ENCODE peak calls at places on chromosomes 16 and 17, in five cellular contexts. E is HepG2, D is GM12878, X is SK-N-SH, K is K562. V is an unnamed sample.

GRCh38 chr17:38800237-38800760 is 943 bp upstream of the PIP4K2B start:
- DNase-seq in E (no peak), D (no peak), X (no peak), K (no peak), V (no peak)

GRCh38 chr16:56513972-56514371 is 5.9 kb downstream of the BBS2 start:
- DNase-seq in E (peak; percentile 80), D (peak; percentile 4), X (peak; percentile 37), K (peak; percentile 50), V (peak; percentile 28)

GRCh38 chr17:45867171-45867570 is 22.5 kb downstream of the SPPL2C start:
- DNase-seq in E (no peak), D (no peak), X (no peak), K (no peak), V (no peak)

GRCh38 chr17:83119987-83120864 is 40.8 kb downstream of the METRNL start:
- DNase-seq in E (no peak), D (peak; percentile 60), X (no peak), K (no peak), V (peak; percentile 93)

GRCh38 chr16:71255721-71256120 is 25.2 kb upstream of the HYDIN start:
- DNase-seq in E (no peak), D (no peak), X (peak; percentile 49), K (no peak), V (no peak)

GRCh38 chr17:31564883-31565297 is 173.4 kb downstream of the RAB11FIP4 start:
- DNase-seq in E (no peak), D (no peak), X (peak; percentile 16), K (no peak), V (no peak)

GRCh38 chr16:88790312-88791150 is 5.5 kb upstream of the PIEZO1 start:
- DNase-seq in E (no peak), D (no peak), X (no peak), K (peak; percentile 77), V (peak; percentile 81)

GRCh38 chr16:88685156-88686061 is 898 bp downstream of the SNAI3 start:
- DNase-seq in E (no peak), D (no peak), X (peak; percentile 79), K (peak; percentile 69), V (no peak)

GRCh38 chr17:78142113-78142861 is 3.9 kb upstream of the C17orf99 start:
- DNase-seq in E (peak; percentile 65), D (no peak), X (no peak), K (no peak), V (no peak)

GRCh38 chr17:63911657-63912100 is 621 bp upstream of the CSHL1 start:
- DNase-seq in E (no peak), D (no peak), X (peak; percentile 88), K (peak; percentile 74), V (no peak)

GRCh38 chr17:63932008-63932561 is at the start of gene CD79B:
- DNase-seq in E (no peak), D (no peak), X (peak; percentile 28), K (no peak), V (no peak)

GRCh38 chr17:40471856-40472732 is 28.8 kb downstream of the IGFBP4 start:
- DNase-seq in E (no peak), D (no peak), X (no peak), K (no peak), V (no peak)

GRCh38 chr17:77382356-77382911 is 241.7 kb downstream of the SEC14L1 start:
- DNase-seq in E (peak; percentile 45), D (no peak), X (no peak), K (no peak), V (no peak)

GRCh38 chr16:89349947-89350633 is 132.6 kb downstream of the ZNF778 start:
- DNase-seq in E (no peak), D (no peak), X (no peak), K (no peak), V (no peak)

GRCh38 chr16:28977703-28978641 is 3.4 kb downstream of the SPNS1 start:
- DNase-seq in E (peak; percentile 35), D (no peak), X (no peak), K (peak; percentile 41), V (peak; percentile 45)

DNA sequence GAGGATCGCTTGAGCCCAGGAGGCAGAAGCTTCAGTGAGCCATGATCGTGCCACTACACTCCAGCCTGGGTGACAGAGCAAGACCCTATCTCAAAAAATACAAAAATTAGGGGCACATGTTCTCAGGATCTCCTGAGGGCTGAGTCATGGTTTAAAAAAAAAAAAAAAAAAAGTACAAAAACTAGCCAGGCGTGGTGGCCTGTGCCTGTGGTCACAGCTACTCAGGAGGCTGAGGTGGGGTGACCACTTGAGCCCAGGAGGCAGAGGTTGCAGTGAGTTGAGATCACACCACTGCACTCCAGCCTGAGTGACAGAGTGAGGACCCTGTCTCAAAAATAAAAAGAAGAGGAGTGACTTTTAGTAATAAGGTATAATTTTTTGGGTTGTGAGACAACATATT is 16.9 kb downstream of the BLMH start:
- DNase-seq in E (no peak), D (no peak), X (no peak), K (no peak), V (no peak)
- TF ChIP-seq GABPA in E (no peak), D (no peak), X (no peak), K (no peak), V (no peak)

DNA sequence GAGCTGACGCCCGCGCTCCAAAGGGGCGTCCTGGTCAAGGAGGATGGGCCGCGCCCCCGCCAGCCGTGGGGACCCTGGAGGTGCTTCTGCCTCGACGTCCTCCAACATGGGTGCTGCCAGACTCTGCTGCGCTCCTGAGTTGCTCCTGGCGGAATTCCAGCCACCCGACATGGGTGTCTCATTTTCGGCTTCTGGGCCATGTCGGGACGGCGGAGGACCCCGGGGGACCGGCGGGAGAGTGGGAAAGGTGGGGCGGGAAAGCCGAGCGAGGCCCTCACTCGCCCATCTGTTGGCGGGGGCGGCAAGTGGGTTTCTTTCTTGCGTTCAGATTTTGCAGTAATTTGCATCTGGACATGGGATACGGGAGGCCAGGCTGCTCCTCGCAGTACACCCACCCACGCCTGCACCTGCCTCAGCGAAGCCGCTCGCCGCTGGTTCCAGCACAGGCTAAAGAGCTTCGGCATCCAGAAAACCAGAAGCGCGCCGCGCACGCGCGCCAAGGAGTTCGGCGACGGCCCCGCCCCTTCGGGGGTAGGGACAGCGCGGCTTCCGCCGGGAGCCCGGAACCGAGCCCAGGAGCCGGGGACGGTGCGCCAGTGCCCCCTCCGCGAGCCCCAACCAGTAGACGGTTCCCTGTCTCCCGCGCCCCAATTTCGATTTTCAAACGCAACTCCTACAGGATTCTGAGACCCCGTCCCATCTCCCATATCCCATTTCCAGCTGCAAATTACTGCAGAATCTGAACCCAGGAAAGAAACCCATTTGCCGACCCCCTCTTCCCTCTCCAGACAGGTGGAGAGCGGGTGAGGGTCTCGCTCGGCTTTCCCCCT is at the start of gene ARMC7:
- DNase-seq in E (peak; percentile 77), D (no peak), X (peak; percentile 100), K (peak; percentile 96), V (peak; percentile 92)
- TF ChIP-seq POLR2AphosphoS5 in E (peak; percentile 92), D (peak; percentile 90), X (peak; percentile 93), K (peak; percentile 73), V (peak; percentile 50)

GRCh38 chr17:13646411-13646810 is 44.7 kb upstream of the HS3ST3A1 start:
- DNase-seq in E (no peak), D (no peak), X (no peak), K (no peak), V (no peak)
- TF ChIP-seq REST in E (no peak), D (no peak), X (no peak), K (no peak), V (no peak)

GRCh38 chr16:64339052-64339770 is 782.7 kb downstream of the CDH11 start:
- DNase-seq in E (no peak), D (no peak), X (no peak), K (no peak), V (no peak)
- TF ChIP-seq GABPA in E (no peak), D (no peak), X (no peak), K (no peak), V (no peak)

GRCh38 chr17:1237471-1237870 is 32.8 kb upstream of the BHLHA9 start:
- DNase-seq in E (no peak), D (no peak), X (no peak), K (no peak), V (no peak)

GRCh38 chr17:1244606-1245012 is 25.6 kb upstream of the BHLHA9 start:
- DNase-seq in E (no peak), D (no peak), X (no peak), K (no peak), V (no peak)

GRCh38 chr17:1239210-1239609 is 31.0 kb upstream of the BHLHA9 start:
- DNase-seq in E (no peak), D (no peak), X (no peak), K (no peak), V (no peak)

DNA sequence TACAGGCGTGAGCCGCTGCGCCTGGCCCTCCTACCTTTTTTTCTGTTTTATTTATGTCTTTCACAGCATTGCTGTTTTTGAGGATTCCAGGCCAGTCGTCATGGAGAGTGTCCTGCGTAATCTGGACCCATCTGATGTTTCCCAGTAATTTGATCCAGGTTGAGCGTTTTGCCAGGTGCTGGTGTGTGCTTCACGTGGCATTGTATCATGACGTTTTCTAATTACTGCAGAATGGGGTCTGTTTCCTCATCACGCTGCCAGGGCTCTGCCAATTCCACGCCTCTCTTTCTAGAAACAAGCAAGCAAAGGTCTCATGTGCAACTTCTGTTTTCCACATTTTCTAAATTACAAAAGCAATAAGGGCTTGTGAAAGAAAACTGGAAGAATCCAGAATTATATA is 28.3 kb upstream of the BHLHA9 start:
- DNase-seq in E (no peak), D (no peak), X (peak; percentile 68), K (no peak), V (peak; percentile 40)
- TF ChIP-seq POLR2AphosphoS5 in E (no peak), D (no peak), X (no peak), K (no peak), V (no peak)

GRCh38 chr17:49588312-49588711 is 12.6 kb downstream of the NXPH3 start:
- DNase-seq in E (no peak), D (no peak), X (no peak), K (no peak), V (no peak)

GRCh38 chr17:49589556-49589885 is 13.8 kb downstream of the NXPH3 start:
- DNase-seq in E (no peak), D (no peak), X (peak; percentile 44), K (no peak), V (no peak)

GRCh38 chr17:49588726-49589555 is 13.3 kb downstream of the NXPH3 start:
- DNase-seq in E (no peak), D (no peak), X (peak; percentile 18), K (no peak), V (no peak)

GRCh38 chr17:49592263-49592662 is 16.6 kb downstream of the NXPH3 start:
- DNase-seq in E (no peak), D (no peak), X (no peak), K (no peak), V (no peak)

GRCh38 chr17:49590874-49591273 is 15.2 kb downstream of the NXPH3 start:
- DNase-seq in E (no peak), D (no peak), X (no peak), K (no peak), V (no peak)
- TF ChIP-seq REST in E (no peak), D (no peak), X (no peak), K (no peak), V (no peak)

GRCh38 chr16:3046506-3047386 is at the start of gene MMP25:
- DNase-seq in E (no peak), D (no peak), X (peak; percentile 61), K (no peak), V (no peak)
- TF ChIP-seq GABPA in E (no peak), D (no peak), X (no peak), K (no peak), V (no peak)